ENCODE peak calls at places on chromosomes 7 and 10, in eight cellular contexts. U is stimulated activated naive CD8-positive, alpha-beta T cell treated with anti-CD3 and anti-CD28 coated beads, Interleukin-15, Interleukin-2, amounts not matched to agents 100 U/mL and 50 U/mL, for 24 hours; D is neural crest cell; Q is CD8-positive, alpha-beta memory T cell; J is RPMI7951; P is AG20443; E is sigmoid colon; A is WTC11. Z is an unnamed sample.

GRCh38 chr10:16835223-16835622 is 18.0 kb upstream of the RSU1 start:
- DNase-seq in U (no peak), D (no peak), Q (no peak), J (no peak), P (no peak), E (no peak), A (no peak), Z (no peak)

GRCh38 chr7:155461631-155462030 is 3.7 kb downstream of the EN2 start:
- DNase-seq in U (no peak), D (no peak), Q (no peak), J (no peak), P (no peak), E (no peak), A (no peak), Z (no peak)

GRCh38 chr7:150955519-150956394 is 22.4 kb downstream of the KCNH2 start:
- DNase-seq in U (no peak), D (no peak), Q (no peak), J (no peak), P (no peak), E (peak; percentile 95), A (peak; percentile 60), Z (peak; percentile 42)

GRCh38 chr10:101829561-101830315 is 11.5 kb upstream of the OGA start:
- DNase-seq in U (peak; percentile 71), D (no peak), Q (peak; percentile 66), J (peak; percentile 18), P (peak; percentile 41), E (peak; percentile 72), A (peak; percentile 81), Z (peak; percentile 64)

GRCh38 chr10:97689637-97690036 is 2.6 kb upstream of the AVPI1 start:
- DNase-seq in U (no peak), D (no peak), Q (no peak), J (peak; percentile 97), P (peak; percentile 82), E (no peak), A (no peak), Z (no peak)

GRCh38 chr10:126312167-126312566 is 76.1 kb downstream of the ADAM12 start:
- DNase-seq in U (no peak), D (no peak), Q (no peak), J (no peak), P (no peak), E (no peak), A (no peak), Z (no peak)

GRCh38 chr10:110946496-110946895 is 27.1 kb downstream of the SHOC2 start:
- DNase-seq in U (no peak), D (no peak), Q (no peak), J (no peak), P (no peak), E (no peak), A (no peak), Z (no peak)

GRCh38 chr7:29217112-29217511 is 22.5 kb downstream of the CHN2 start:
- DNase-seq in U (no peak), D (no peak), Q (no peak), J (no peak), P (no peak), E (no peak), A (no peak), Z (no peak)

GRCh38 chr7:33937871-33938270 is 32.5 kb downstream of the BMPER start:
- DNase-seq in U (no peak), D (no peak), Q (no peak), J (no peak), P (no peak), E (no peak), A (no peak), Z (no peak)

GRCh38 chr7:124765401-124766352 is at the start of gene GPR37:
- DNase-seq in U (peak; percentile 47), D (peak; percentile 59), Q (no peak), J (peak; percentile 42), P (peak; percentile 79), E (peak; percentile 74), A (peak; percentile 85), Z (peak; percentile 53)

Z was measured in SHP77.